ENCODE peak calls at places on chromosomes 6 and 20, in ten cellular contexts. One of them, this sample, is unnamed.

GRCh38 chr6:138925806-138926205 is 62.2 kb downstream of the REPS1 start:
- DNase-seq in esophagus muscularis mucosa: no peak
- DNase-seq in H1: no peak
- DNase-seq in GM12878: no peak
- DNase-seq in transverse colon: no peak
- DNase-seq in stomach: no peak
- DNase-seq in SK-N-SH: no peak
- DNase-seq in upper lobe of left lung: no peak
- DNase-seq in HepG2: no peak
- DNase-seq in sigmoid colon: no peak
- DNase-seq in this sample: no peak

GRCh38 chr20:17298169-17298568 is 71.3 kb downstream of the PCSK2 start:
- DNase-seq in esophagus muscularis mucosa: no peak
- DNase-seq in H1: no peak
- DNase-seq in GM12878: no peak
- DNase-seq in transverse colon: no peak
- DNase-seq in stomach: no peak
- DNase-seq in SK-N-SH: no peak
- DNase-seq in upper lobe of left lung: no peak
- DNase-seq in HepG2: no peak
- DNase-seq in sigmoid colon: no peak
- DNase-seq in this sample: no peak

GRCh38 chr6:52167272-52167671 is 18.9 kb upstream of the IL17A start:
- DNase-seq in esophagus muscularis mucosa: no peak
- DNase-seq in H1: no peak
- DNase-seq in GM12878: no peak
- DNase-seq in transverse colon: no peak
- DNase-seq in stomach: no peak
- DNase-seq in SK-N-SH: no peak
- DNase-seq in upper lobe of left lung: no peak
- DNase-seq in HepG2: no peak
- DNase-seq in sigmoid colon: no peak
- DNase-seq in this sample: no peak

GRCh38 chr6:23647045-23647444 is 479.0 kb upstream of the NRSN1 start:
- DNase-seq in esophagus muscularis mucosa: no peak
- DNase-seq in H1: no peak
- DNase-seq in GM12878: no peak
- DNase-seq in transverse colon: no peak
- DNase-seq in stomach: no peak
- DNase-seq in SK-N-SH: no peak
- DNase-seq in upper lobe of left lung: no peak
- DNase-seq in HepG2: no peak
- DNase-seq in sigmoid colon: no peak
- DNase-seq in this sample: no peak

GRCh38 chr6:92587521-92587920 is 831.8 kb downstream of the EPHA7 start:
- DNase-seq in esophagus muscularis mucosa: no peak
- DNase-seq in H1: no peak
- DNase-seq in GM12878: no peak
- DNase-seq in transverse colon: no peak
- DNase-seq in stomach: no peak
- DNase-seq in SK-N-SH: no peak
- DNase-seq in upper lobe of left lung: no peak
- DNase-seq in HepG2: no peak
- DNase-seq in sigmoid colon: no peak
- DNase-seq in this sample: no peak

GRCh38 chr20:63775096-63775978 is 35.8 kb downstream of the SLC2A4RG start:
- DNase-seq in esophagus muscularis mucosa: no peak
- DNase-seq in H1: peak
- DNase-seq in GM12878: no peak
- DNase-seq in transverse colon: no peak
- DNase-seq in stomach: no peak
- DNase-seq in SK-N-SH: peak
- DNase-seq in upper lobe of left lung: peak
- DNase-seq in HepG2: no peak
- DNase-seq in sigmoid colon: no peak
- DNase-seq in this sample: peak

GRCh38 chr20:57372581-57373350 is 18.4 kb upstream of the RBM38 start:
- DNase-seq in esophagus muscularis mucosa: no peak
- DNase-seq in H1: no peak
- DNase-seq in GM12878: no peak
- DNase-seq in transverse colon: no peak
- DNase-seq in stomach: no peak
- DNase-seq in SK-N-SH: no peak
- DNase-seq in upper lobe of left lung: peak
- DNase-seq in HepG2: no peak
- DNase-seq in sigmoid colon: peak
- DNase-seq in this sample: no peak

GRCh38 chr20:48171626-48172025 is 386.3 kb upstream of the SULF2 start:
- DNase-seq in esophagus muscularis mucosa: no peak
- DNase-seq in H1: no peak
- DNase-seq in GM12878: no peak
- DNase-seq in transverse colon: no peak
- DNase-seq in stomach: no peak
- DNase-seq in SK-N-SH: no peak
- DNase-seq in upper lobe of left lung: no peak
- DNase-seq in HepG2: no peak
- DNase-seq in sigmoid colon: no peak
- DNase-seq in this sample: no peak

DNA sequence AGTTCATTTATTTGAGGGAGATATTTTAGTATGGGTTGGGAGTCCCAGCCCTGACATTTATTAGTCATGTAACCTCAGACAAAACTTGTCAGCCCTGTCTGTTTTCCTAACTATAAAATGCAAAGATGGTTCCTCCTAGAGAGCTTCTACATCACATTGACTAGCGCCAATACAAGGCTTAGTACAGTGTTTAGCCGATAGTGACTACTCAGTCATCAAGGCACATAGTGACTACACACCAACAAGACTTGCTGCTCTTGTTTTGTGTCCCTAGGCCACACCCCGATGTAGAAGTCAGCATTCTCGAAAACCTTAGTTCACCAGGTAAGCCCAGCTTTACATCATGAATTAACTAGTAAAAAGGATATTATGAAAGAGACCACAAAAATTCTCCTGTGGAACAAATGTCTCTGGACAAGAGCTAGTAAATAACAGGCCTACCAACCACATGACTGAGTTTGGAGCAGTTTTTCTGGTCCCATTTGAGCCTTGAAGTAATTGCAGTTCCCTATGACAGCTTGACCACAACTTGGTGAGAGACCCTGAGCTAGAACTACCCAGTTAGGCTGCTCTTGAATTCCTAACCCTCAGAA is 68.8 kb downstream of the PFDN4 start:
- DNase-seq in esophagus muscularis mucosa: no peak
- DNase-seq in H1: no peak
- DNase-seq in GM12878: no peak
- DNase-seq in transverse colon: no peak
- DNase-seq in stomach: no peak
- DNase-seq in SK-N-SH: no peak
- DNase-seq in upper lobe of left lung: no peak
- DNase-seq in HepG2: no peak
- DNase-seq in sigmoid colon: no peak
- DNase-seq in this sample: no peak
- TF ChIP-seq CTCF in esophagus muscularis mucosa: no peak
- TF ChIP-seq CTCF in H1: no peak
- TF ChIP-seq CTCF in GM12878: no peak
- TF ChIP-seq CTCF in transverse colon: no peak
- TF ChIP-seq CTCF in stomach: no peak
- TF ChIP-seq CTCF in SK-N-SH: no peak
- TF ChIP-seq CTCF in upper lobe of left lung: no peak
- TF ChIP-seq CTCF in HepG2: no peak
- TF ChIP-seq CTCF in sigmoid colon: no peak
- TF ChIP-seq CTCF in this sample: no peak

GRCh38 chr6:143596857-143597256 is 80.9 kb upstream of the PHACTR2 start:
- DNase-seq in esophagus muscularis mucosa: no peak
- DNase-seq in H1: no peak
- DNase-seq in GM12878: no peak
- DNase-seq in transverse colon: no peak
- DNase-seq in stomach: no peak
- DNase-seq in SK-N-SH: no peak
- DNase-seq in upper lobe of left lung: no peak
- DNase-seq in HepG2: no peak
- DNase-seq in sigmoid colon: peak
- DNase-seq in this sample: no peak
- TF ChIP-seq POLR2AphosphoS5 in esophagus muscularis mucosa: peak
- TF ChIP-seq POLR2AphosphoS5 in H1: no peak
- TF ChIP-seq POLR2AphosphoS5 in GM12878: no peak
- TF ChIP-seq POLR2AphosphoS5 in transverse colon: no peak
- TF ChIP-seq POLR2AphosphoS5 in stomach: no peak
- TF ChIP-seq POLR2AphosphoS5 in SK-N-SH: no peak
- TF ChIP-seq POLR2AphosphoS5 in upper lobe of left lung: no peak
- TF ChIP-seq POLR2AphosphoS5 in HepG2: no peak
- TF ChIP-seq POLR2AphosphoS5 in sigmoid colon: no peak
- TF ChIP-seq POLR2AphosphoS5 in this sample: peak

GRCh38 chr20:2741463-2741862 is 48.9 kb downstream of the EBF4 start:
- DNase-seq in esophagus muscularis mucosa: peak
- DNase-seq in H1: no peak
- DNase-seq in GM12878: no peak
- DNase-seq in transverse colon: no peak
- DNase-seq in stomach: no peak
- DNase-seq in SK-N-SH: no peak
- DNase-seq in upper lobe of left lung: no peak
- DNase-seq in HepG2: no peak
- DNase-seq in sigmoid colon: no peak
- DNase-seq in this sample: no peak

GRCh38 chr20:2742934-2743559 is 50.5 kb downstream of the EBF4 start:
- DNase-seq in esophagus muscularis mucosa: peak
- DNase-seq in H1: peak
- DNase-seq in GM12878: no peak
- DNase-seq in transverse colon: peak
- DNase-seq in stomach: peak
- DNase-seq in SK-N-SH: peak
- DNase-seq in upper lobe of left lung: no peak
- DNase-seq in HepG2: peak
- DNase-seq in sigmoid colon: peak
- DNase-seq in this sample: no peak

GRCh38 chr20:2740702-2741101 is 48.1 kb downstream of the EBF4 start:
- DNase-seq in esophagus muscularis mucosa: peak
- DNase-seq in H1: no peak
- DNase-seq in GM12878: no peak
- DNase-seq in transverse colon: no peak
- DNase-seq in stomach: no peak
- DNase-seq in SK-N-SH: no peak
- DNase-seq in upper lobe of left lung: no peak
- DNase-seq in HepG2: no peak
- DNase-seq in sigmoid colon: no peak
- DNase-seq in this sample: no peak

GRCh38 chr20:2741881-2742280 is 49.3 kb downstream of the EBF4 start:
- DNase-seq in esophagus muscularis mucosa: peak
- DNase-seq in H1: no peak
- DNase-seq in GM12878: no peak
- DNase-seq in transverse colon: no peak
- DNase-seq in stomach: no peak
- DNase-seq in SK-N-SH: no peak
- DNase-seq in upper lobe of left lung: no peak
- DNase-seq in HepG2: no peak
- DNase-seq in sigmoid colon: no peak
- DNase-seq in this sample: no peak

GRCh38 chr20:2742431-2742830 is 49.9 kb downstream of the EBF4 start:
- DNase-seq in esophagus muscularis mucosa: peak
- DNase-seq in H1: no peak
- DNase-seq in GM12878: no peak
- DNase-seq in transverse colon: no peak
- DNase-seq in stomach: no peak
- DNase-seq in SK-N-SH: no peak
- DNase-seq in upper lobe of left lung: no peak
- DNase-seq in HepG2: no peak
- DNase-seq in sigmoid colon: no peak
- DNase-seq in this sample: no peak
- TF ChIP-seq EP300 in esophagus muscularis mucosa: no peak
- TF ChIP-seq EP300 in H1: no peak
- TF ChIP-seq EP300 in GM12878: no peak
- TF ChIP-seq EP300 in transverse colon: no peak
- TF ChIP-seq EP300 in stomach: no peak
- TF ChIP-seq EP300 in SK-N-SH: no peak
- TF ChIP-seq EP300 in upper lobe of left lung: no peak
- TF ChIP-seq EP300 in HepG2: no peak
- TF ChIP-seq EP300 in sigmoid colon: no peak
- TF ChIP-seq EP300 in this sample: no peak

GRCh38 chr20:8362457-8362856 is 230.4 kb downstream of the PLCB1 start:
- DNase-seq in esophagus muscularis mucosa: no peak
- DNase-seq in H1: no peak
- DNase-seq in GM12878: no peak
- DNase-seq in transverse colon: no peak
- DNase-seq in stomach: no peak
- DNase-seq in SK-N-SH: no peak
- DNase-seq in upper lobe of left lung: no peak
- DNase-seq in HepG2: no peak
- DNase-seq in sigmoid colon: no peak
- DNase-seq in this sample: no peak

GRCh38 chr20:8361779-8362178 is 229.7 kb downstream of the PLCB1 start:
- DNase-seq in esophagus muscularis mucosa: no peak
- DNase-seq in H1: no peak
- DNase-seq in GM12878: no peak
- DNase-seq in transverse colon: no peak
- DNase-seq in stomach: no peak
- DNase-seq in SK-N-SH: no peak
- DNase-seq in upper lobe of left lung: no peak
- DNase-seq in HepG2: no peak
- DNase-seq in sigmoid colon: no peak
- DNase-seq in this sample: no peak

GRCh38 chr20:8360035-8360434 is 228.0 kb downstream of the PLCB1 start:
- DNase-seq in esophagus muscularis mucosa: no peak
- DNase-seq in H1: no peak
- DNase-seq in GM12878: peak
- DNase-seq in transverse colon: no peak
- DNase-seq in stomach: no peak
- DNase-seq in SK-N-SH: no peak
- DNase-seq in upper lobe of left lung: no peak
- DNase-seq in HepG2: no peak
- DNase-seq in sigmoid colon: no peak
- DNase-seq in this sample: no peak

GRCh38 chr20:8363970-8364733 is 232.1 kb downstream of the PLCB1 start:
- DNase-seq in esophagus muscularis mucosa: no peak
- DNase-seq in H1: no peak
- DNase-seq in GM12878: no peak
- DNase-seq in transverse colon: no peak
- DNase-seq in stomach: no peak
- DNase-seq in SK-N-SH: no peak
- DNase-seq in upper lobe of left lung: no peak
- DNase-seq in HepG2: peak
- DNase-seq in sigmoid colon: no peak
- DNase-seq in this sample: no peak

GRCh38 chr20:8361008-8361652 is 229.1 kb downstream of the PLCB1 start:
- DNase-seq in esophagus muscularis mucosa: no peak
- DNase-seq in H1: no peak
- DNase-seq in GM12878: peak
- DNase-seq in transverse colon: no peak
- DNase-seq in stomach: no peak
- DNase-seq in SK-N-SH: no peak
- DNase-seq in upper lobe of left lung: no peak
- DNase-seq in HepG2: no peak
- DNase-seq in sigmoid colon: no peak
- DNase-seq in this sample: no peak
- TF ChIP-seq CTCF in esophagus muscularis mucosa: no peak
- TF ChIP-seq CTCF in H1: no peak
- TF ChIP-seq CTCF in GM12878: no peak
- TF ChIP-seq CTCF in transverse colon: no peak
- TF ChIP-seq CTCF in stomach: no peak
- TF ChIP-seq CTCF in SK-N-SH: peak
- TF ChIP-seq CTCF in upper lobe of left lung: no peak
- TF ChIP-seq CTCF in HepG2: no peak
- TF ChIP-seq CTCF in sigmoid colon: peak
- TF ChIP-seq CTCF in this sample: no peak